ENCODE peak calls at places on chromosome 7, in six cellular contexts. One of them, this sample, is unnamed.
A peak's percentile ranks its signal among the peaks of the same experiment; 100 is the strongest.

GRCh38 chr7:1767524-1767923 is 97.4 kb downstream of the ELFN1 start:
- ATAC-seq in heart left ventricle: no peak
- ATAC-seq in HepG2: peak; percentile 80
- ATAC-seq in pancreas: no peak
- ATAC-seq in psoas muscle: no peak
- ATAC-seq in heart right ventricle: peak; percentile 41
- ATAC-seq in this sample: no peak

GRCh38 chr7:6475433-6476186 is 27.9 kb upstream of the DAGLB start:
- ATAC-seq in HepG2: peak; percentile 55
- ATAC-seq in psoas muscle: no peak
- ATAC-seq in heart right ventricle: no peak
- ATAC-seq in heart left ventricle: no peak
- ATAC-seq in pancreas: no peak
- ATAC-seq in this sample: no peak

GRCh38 chr7:155365146-155365874 is 67.6 kb downstream of the INSIG1 start:
- ATAC-seq in psoas muscle: no peak
- ATAC-seq in pancreas: no peak
- ATAC-seq in heart left ventricle: no peak
- ATAC-seq in heart right ventricle: no peak
- ATAC-seq in HepG2: no peak
- ATAC-seq in this sample: no peak

GRCh38 chr7:134599371-134599770 is 47.3 kb upstream of the BPGM start:
- ATAC-seq in heart left ventricle: no peak
- ATAC-seq in heart right ventricle: no peak
- ATAC-seq in psoas muscle: no peak
- ATAC-seq in HepG2: no peak
- ATAC-seq in pancreas: no peak
- ATAC-seq in this sample: no peak

GRCh38 chr7:24728121-24728500 is 29.2 kb downstream of the GSDME start:
- ATAC-seq in psoas muscle: no peak
- ATAC-seq in pancreas: no peak
- ATAC-seq in heart right ventricle: no peak
- ATAC-seq in heart left ventricle: no peak
- ATAC-seq in HepG2: no peak
- ATAC-seq in this sample: no peak

GRCh38 chr7:128166603-128167315 is 74.3 kb upstream of the LEP start:
- ATAC-seq in heart left ventricle: no peak
- ATAC-seq in HepG2: peak; percentile 14
- ATAC-seq in heart right ventricle: no peak
- ATAC-seq in psoas muscle: peak; percentile 31
- ATAC-seq in pancreas: peak; percentile 68
- ATAC-seq in this sample: no peak

GRCh38 chr7:97130417-97131139 is 13.1 kb downstream of the SDHAF3 start:
- ATAC-seq in psoas muscle: no peak
- ATAC-seq in HepG2: peak; percentile 46
- ATAC-seq in pancreas: no peak
- ATAC-seq in heart left ventricle: no peak
- ATAC-seq in heart right ventricle: no peak
- ATAC-seq in this sample: no peak

GRCh38 chr7:20466425-20467125 is 135.9 kb downstream of the ITGB8 start:
- ATAC-seq in pancreas: peak; percentile 45
- ATAC-seq in heart left ventricle: no peak
- ATAC-seq in psoas muscle: no peak
- ATAC-seq in HepG2: no peak
- ATAC-seq in heart right ventricle: peak; percentile 41
- ATAC-seq in this sample: peak; percentile 31

GRCh38 chr7:37784015-37784414 is 64.4 kb upstream of the NME8 start:
- ATAC-seq in HepG2: no peak
- ATAC-seq in psoas muscle: no peak
- ATAC-seq in heart left ventricle: no peak
- ATAC-seq in pancreas: no peak
- ATAC-seq in heart right ventricle: no peak
- ATAC-seq in this sample: no peak

GRCh38 chr7:2141656-2142055 is 91.1 kb downstream of the MAD1L1 start:
- ATAC-seq in HepG2: peak; percentile 34
- ATAC-seq in heart right ventricle: peak; percentile 44
- ATAC-seq in pancreas: no peak
- ATAC-seq in heart left ventricle: no peak
- ATAC-seq in psoas muscle: peak; percentile 76
- ATAC-seq in this sample: no peak

GRCh38 chr7:158868754-158869410 is 12.5 kb downstream of the DYNC2I1 start:
- ATAC-seq in psoas muscle: no peak
- ATAC-seq in heart left ventricle: peak; percentile 5
- ATAC-seq in heart right ventricle: no peak
- ATAC-seq in pancreas: no peak
- ATAC-seq in HepG2: no peak
- ATAC-seq in this sample: no peak

GRCh38 chr7:102273749-102274712 is 12.6 kb upstream of the SH2B2 start:
- ATAC-seq in pancreas: no peak
- ATAC-seq in HepG2: peak; percentile 92
- ATAC-seq in heart left ventricle: no peak
- ATAC-seq in heart right ventricle: no peak
- ATAC-seq in psoas muscle: no peak
- ATAC-seq in this sample: no peak

GRCh38 chr7:30965883-30966282 is 2.1 kb downstream of the GHRHR start:
- ATAC-seq in HepG2: no peak
- ATAC-seq in psoas muscle: no peak
- ATAC-seq in heart right ventricle: no peak
- ATAC-seq in heart left ventricle: no peak
- ATAC-seq in pancreas: no peak
- ATAC-seq in this sample: no peak

GRCh38 chr7:97873606-97874005 is 1.4 kb upstream of the ASNS start:
- ATAC-seq in psoas muscle: no peak
- ATAC-seq in HepG2: no peak
- ATAC-seq in pancreas: no peak
- ATAC-seq in heart right ventricle: no peak
- ATAC-seq in heart left ventricle: no peak
- ATAC-seq in this sample: no peak

GRCh38 chr7:131691454-131692130 is 135.2 kb upstream of the PODXL start:
- ATAC-seq in heart right ventricle: no peak
- ATAC-seq in pancreas: no peak
- ATAC-seq in HepG2: no peak
- ATAC-seq in heart left ventricle: no peak
- ATAC-seq in psoas muscle: no peak
- ATAC-seq in this sample: no peak

GRCh38 chr7:36309301-36309700 is 80.4 kb upstream of the ANLN start:
- ATAC-seq in heart left ventricle: no peak
- ATAC-seq in HepG2: peak; percentile 15
- ATAC-seq in psoas muscle: no peak
- ATAC-seq in pancreas: no peak
- ATAC-seq in heart right ventricle: no peak
- ATAC-seq in this sample: no peak

GRCh38 chr7:36312064-36312914 is 77.4 kb upstream of the ANLN start:
- ATAC-seq in heart right ventricle: no peak
- ATAC-seq in psoas muscle: no peak
- ATAC-seq in heart left ventricle: no peak
- ATAC-seq in HepG2: peak; percentile 84
- ATAC-seq in pancreas: peak; percentile 97
- ATAC-seq in this sample: no peak

GRCh38 chr7:36311539-36311938 is 78.1 kb upstream of the ANLN start:
- ATAC-seq in psoas muscle: no peak
- ATAC-seq in pancreas: no peak
- ATAC-seq in HepG2: no peak
- ATAC-seq in heart right ventricle: no peak
- ATAC-seq in heart left ventricle: no peak
- ATAC-seq in this sample: no peak

GRCh38 chr7:36309716-36310115 is 79.9 kb upstream of the ANLN start:
- ATAC-seq in pancreas: no peak
- ATAC-seq in heart left ventricle: no peak
- ATAC-seq in psoas muscle: no peak
- ATAC-seq in HepG2: no peak
- ATAC-seq in heart right ventricle: no peak
- ATAC-seq in this sample: no peak

DNA sequence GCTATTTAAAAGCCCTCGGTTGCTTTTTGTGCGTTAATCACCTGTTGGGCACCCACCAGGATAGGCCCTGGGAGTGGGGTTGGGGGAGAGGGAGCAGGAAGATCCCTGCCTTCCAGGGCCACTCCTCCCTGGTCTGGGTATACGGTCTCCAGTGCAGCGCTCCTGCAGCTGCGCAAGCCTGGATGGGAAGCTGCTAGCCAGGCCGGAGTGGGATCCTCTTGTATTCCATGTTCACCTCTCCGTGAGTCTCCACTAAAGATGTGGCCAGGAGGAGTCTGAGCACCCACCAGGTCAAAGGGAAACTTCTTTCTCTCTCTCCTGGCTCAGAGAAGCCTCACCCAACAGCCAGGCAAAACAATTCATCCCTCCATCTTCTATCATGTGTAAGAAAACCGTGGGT is 78.8 kb upstream of the ANLN start:
- ATAC-seq in pancreas: no peak
- ATAC-seq in HepG2: no peak
- ATAC-seq in psoas muscle: no peak
- ATAC-seq in heart right ventricle: no peak
- ATAC-seq in heart left ventricle: no peak
- ATAC-seq in this sample: no peak
- H3K36me3 ChIP-seq in pancreas: no peaks in the 10 kb centered on the region
- H3K36me3 ChIP-seq in HepG2: no peaks in the 10 kb centered on the region
- H3K36me3 ChIP-seq in psoas muscle: no peaks in the 10 kb centered on the region
- H3K36me3 ChIP-seq in heart right ventricle: no peaks in the 10 kb centered on the region
- H3K36me3 ChIP-seq in heart left ventricle: no peaks in the 10 kb centered on the region
- H3K36me3 ChIP-seq in this sample: no peaks in the 10 kb centered on the region

GRCh38 chr7:135719688-135720087 is 8.3 kb downstream of the SLC13A4 start:
- ATAC-seq in HepG2: no peak
- ATAC-seq in heart right ventricle: no peak
- ATAC-seq in psoas muscle: no peak
- ATAC-seq in pancreas: no peak
- ATAC-seq in heart left ventricle: no peak
- ATAC-seq in this sample: no peak
- H3K36me3 ChIP-seq in HepG2: no peaks in the 10 kb centered on the region
- H3K36me3 ChIP-seq in heart right ventricle: no peaks in the 10 kb centered on the region
- H3K36me3 ChIP-seq in psoas muscle: no peaks in the 10 kb centered on the region
- H3K36me3 ChIP-seq in pancreas: no peaks in the 10 kb centered on the region
- H3K36me3 ChIP-seq in heart left ventricle: no peaks in the 10 kb centered on the region
- H3K36me3 ChIP-seq in this sample: no peaks in the 10 kb centered on the region

DNA sequence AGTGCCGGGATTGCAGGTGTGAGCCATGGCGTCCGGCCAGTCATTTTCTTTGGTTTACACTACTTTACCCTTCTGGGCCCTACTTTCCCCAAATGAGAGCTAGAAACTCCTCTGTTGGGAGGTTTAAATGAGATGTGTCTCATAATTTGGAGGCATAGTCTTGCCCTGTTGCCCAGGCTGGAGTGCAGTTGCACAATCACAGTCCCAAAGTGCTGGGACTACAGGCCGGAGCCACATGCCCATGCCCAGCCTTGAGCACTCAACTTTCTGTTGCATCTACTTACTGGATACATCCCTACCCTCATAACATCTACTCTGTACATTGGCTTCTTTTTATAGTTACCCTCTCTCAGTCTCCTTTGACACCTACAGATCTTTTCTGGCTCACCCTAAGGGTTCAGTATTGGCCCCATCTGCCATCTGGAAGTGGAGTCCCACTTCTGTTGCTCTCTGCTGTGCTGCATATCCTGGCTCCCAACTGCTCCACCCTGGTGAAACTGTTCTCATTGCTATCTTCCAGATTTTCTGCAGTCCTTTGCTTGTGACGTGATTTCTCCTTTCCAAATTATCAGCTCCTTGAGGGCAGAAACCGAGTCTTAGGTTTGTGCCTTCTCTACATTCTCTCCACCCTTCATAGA is 8.4 kb downstream of the EIF4H start:
- ATAC-seq in psoas muscle: peak; percentile 34
- ATAC-seq in pancreas: peak; percentile 14
- ATAC-seq in heart right ventricle: peak; percentile 25
- ATAC-seq in heart left ventricle: no peak
- ATAC-seq in HepG2: no peak
- ATAC-seq in this sample: no peak
- H3K36me3 ChIP-seq in psoas muscle: peaks cover 17% of the 10 kb centered on the region
- H3K36me3 ChIP-seq in pancreas: no peaks in the 10 kb centered on the region
- H3K36me3 ChIP-seq in heart right ventricle: no peaks in the 10 kb centered on the region
- H3K36me3 ChIP-seq in heart left ventricle: peaks cover 72% of the 10 kb centered on the region
- H3K36me3 ChIP-seq in HepG2: peaks cover 48% of the 10 kb centered on the region
- H3K36me3 ChIP-seq in this sample: peaks cover 12% of the 10 kb centered on the region

GRCh38 chr7:19339512-19339911 is 194.3 kb upstream of the FERD3L start:
- ATAC-seq in heart left ventricle: no peak
- ATAC-seq in pancreas: no peak
- ATAC-seq in heart right ventricle: no peak
- ATAC-seq in HepG2: no peak
- ATAC-seq in psoas muscle: no peak
- ATAC-seq in this sample: no peak
- H3K36me3 ChIP-seq in heart left ventricle: no peaks in the 10 kb centered on the region
- H3K36me3 ChIP-seq in pancreas: no peaks in the 10 kb centered on the region
- H3K36me3 ChIP-seq in heart right ventricle: no peaks in the 10 kb centered on the region
- H3K36me3 ChIP-seq in HepG2: no peaks in the 10 kb centered on the region
- H3K36me3 ChIP-seq in psoas muscle: no peaks in the 10 kb centered on the region
- H3K36me3 ChIP-seq in this sample: no peaks in the 10 kb centered on the region

This sample was measured in gastroesophageal sphincter.